ENCODE peak calls at places on chromosome 2, in six cellular contexts. One of them, this sample, is unnamed.

GRCh38 chr2:220335591-220335915 is 708.1 kb downstream of the SLC4A3 start:
- DNase-seq in GM19239: no peak
- DNase-seq in smooth muscle cell of the brain vasculature: no peak
- DNase-seq in activated CD4-positive, alpha-beta T cell treated with anti-CD3 and anti-CD28 coated beads, Interleukin-2, amount 50 U/mL, for 4 hours: no peak
- DNase-seq in lower leg skin: no peak
- DNase-seq in stimulated activated CD8-positive, alpha-beta memory T cell treated with anti-CD3 and anti-CD28 coated beads, Interleukin-15, amount 100 ng/mL, for 1 hour: no peak
- DNase-seq in this sample: no peak

GRCh38 chr2:24010477-24011277 is 792 bp downstream of the MFSD2B start:
- DNase-seq in GM19239: no peak
- DNase-seq in smooth muscle cell of the brain vasculature: no peak
- DNase-seq in activated CD4-positive, alpha-beta T cell treated with anti-CD3 and anti-CD28 coated beads, Interleukin-2, amount 50 U/mL, for 4 hours: no peak
- DNase-seq in lower leg skin: peak; percentile 81
- DNase-seq in stimulated activated CD8-positive, alpha-beta memory T cell treated with anti-CD3 and anti-CD28 coated beads, Interleukin-15, amount 100 ng/mL, for 1 hour: no peak
- DNase-seq in this sample: no peak

GRCh38 chr2:120910956-120911951 is 175.6 kb downstream of the GLI2 start:
- DNase-seq in GM19239: no peak
- DNase-seq in smooth muscle cell of the brain vasculature: no peak
- DNase-seq in activated CD4-positive, alpha-beta T cell treated with anti-CD3 and anti-CD28 coated beads, Interleukin-2, amount 50 U/mL, for 4 hours: no peak
- DNase-seq in lower leg skin: no peak
- DNase-seq in stimulated activated CD8-positive, alpha-beta memory T cell treated with anti-CD3 and anti-CD28 coated beads, Interleukin-15, amount 100 ng/mL, for 1 hour: no peak
- DNase-seq in this sample: no peak

GRCh38 chr2:20637147-20637546 is 13.8 kb downstream of the HS1BP3 start:
- DNase-seq in GM19239: no peak
- DNase-seq in smooth muscle cell of the brain vasculature: no peak
- DNase-seq in activated CD4-positive, alpha-beta T cell treated with anti-CD3 and anti-CD28 coated beads, Interleukin-2, amount 50 U/mL, for 4 hours: no peak
- DNase-seq in lower leg skin: no peak
- DNase-seq in stimulated activated CD8-positive, alpha-beta memory T cell treated with anti-CD3 and anti-CD28 coated beads, Interleukin-15, amount 100 ng/mL, for 1 hour: no peak
- DNase-seq in this sample: no peak

GRCh38 chr2:22359020-22359672 is 1025.8 kb upstream of the KLHL29 start:
- DNase-seq in GM19239: no peak
- DNase-seq in smooth muscle cell of the brain vasculature: no peak
- DNase-seq in activated CD4-positive, alpha-beta T cell treated with anti-CD3 and anti-CD28 coated beads, Interleukin-2, amount 50 U/mL, for 4 hours: no peak
- DNase-seq in lower leg skin: no peak
- DNase-seq in stimulated activated CD8-positive, alpha-beta memory T cell treated with anti-CD3 and anti-CD28 coated beads, Interleukin-15, amount 100 ng/mL, for 1 hour: no peak
- DNase-seq in this sample: no peak

GRCh38 chr2:140695163-140695562 is 1435.7 kb downstream of the LRP1B start:
- DNase-seq in GM19239: no peak
- DNase-seq in smooth muscle cell of the brain vasculature: no peak
- DNase-seq in activated CD4-positive, alpha-beta T cell treated with anti-CD3 and anti-CD28 coated beads, Interleukin-2, amount 50 U/mL, for 4 hours: no peak
- DNase-seq in lower leg skin: no peak
- DNase-seq in stimulated activated CD8-positive, alpha-beta memory T cell treated with anti-CD3 and anti-CD28 coated beads, Interleukin-15, amount 100 ng/mL, for 1 hour: no peak
- DNase-seq in this sample: no peak

GRCh38 chr2:105274046-105274445 is 32.5 kb downstream of the GPR45 start:
- DNase-seq in GM19239: no peak
- DNase-seq in smooth muscle cell of the brain vasculature: no peak
- DNase-seq in activated CD4-positive, alpha-beta T cell treated with anti-CD3 and anti-CD28 coated beads, Interleukin-2, amount 50 U/mL, for 4 hours: no peak
- DNase-seq in lower leg skin: peak; percentile 34
- DNase-seq in stimulated activated CD8-positive, alpha-beta memory T cell treated with anti-CD3 and anti-CD28 coated beads, Interleukin-15, amount 100 ng/mL, for 1 hour: no peak
- DNase-seq in this sample: no peak

GRCh38 chr2:240725266-240726060 is 33.8 kb downstream of the AQP12A start:
- DNase-seq in GM19239: no peak
- DNase-seq in smooth muscle cell of the brain vasculature: no peak
- DNase-seq in activated CD4-positive, alpha-beta T cell treated with anti-CD3 and anti-CD28 coated beads, Interleukin-2, amount 50 U/mL, for 4 hours: no peak
- DNase-seq in lower leg skin: no peak
- DNase-seq in stimulated activated CD8-positive, alpha-beta memory T cell treated with anti-CD3 and anti-CD28 coated beads, Interleukin-15, amount 100 ng/mL, for 1 hour: no peak
- DNase-seq in this sample: no peak

GRCh38 chr2:24538720-24539119 is 47.7 kb downstream of the NCOA1 start:
- DNase-seq in GM19239: no peak
- DNase-seq in smooth muscle cell of the brain vasculature: no peak
- DNase-seq in activated CD4-positive, alpha-beta T cell treated with anti-CD3 and anti-CD28 coated beads, Interleukin-2, amount 50 U/mL, for 4 hours: no peak
- DNase-seq in lower leg skin: no peak
- DNase-seq in stimulated activated CD8-positive, alpha-beta memory T cell treated with anti-CD3 and anti-CD28 coated beads, Interleukin-15, amount 100 ng/mL, for 1 hour: no peak
- DNase-seq in this sample: no peak